ENCODE peak calls at places on chromosomes 13 and 19, in four cellular contexts. One of them, this sample, is unnamed.

GRCh38 chr19:18520848-18521691 is 800 bp downstream of the ELL start:
- DNase-seq in heart left ventricle: peak
- DNase-seq in adipocyte: peak
- DNase-seq in lower lobe of right lung: no peak
- DNase-seq in this sample: no peak

GRCh38 chr19:53112286-53112685 is 9.1 kb upstream of the ZNF160 start:
- DNase-seq in adipocyte: no peak
- DNase-seq in heart left ventricle: no peak
- DNase-seq in lower lobe of right lung: no peak
- DNase-seq in this sample: no peak

GRCh38 chr13:59979589-59979988 is 184.1 kb downstream of the DIAPH3 start:
- DNase-seq in lower lobe of right lung: no peak
- DNase-seq in adipocyte: no peak
- DNase-seq in heart left ventricle: no peak
- DNase-seq in this sample: no peak

GRCh38 chr13:30034448-30034795 is 184.0 kb upstream of the UBL3 start:
- DNase-seq in adipocyte: no peak
- DNase-seq in heart left ventricle: no peak
- DNase-seq in lower lobe of right lung: no peak
- DNase-seq in this sample: peak

GRCh38 chr19:13849991-13850909 is 26.7 kb upstream of the NANOS3 start:
- DNase-seq in lower lobe of right lung: peak
- DNase-seq in heart left ventricle: peak
- DNase-seq in adipocyte: peak
- DNase-seq in this sample: peak

GRCh38 chr13:28313579-28313978 is 175.2 kb downstream of the PAN3 start:
- DNase-seq in lower lobe of right lung: no peak
- DNase-seq in adipocyte: peak
- DNase-seq in heart left ventricle: no peak
- DNase-seq in this sample: peak

GRCh38 chr19:16654151-16654550 is 5.8 kb downstream of the SMIM7 start:
- DNase-seq in adipocyte: no peak
- DNase-seq in lower lobe of right lung: no peak
- DNase-seq in heart left ventricle: no peak
- DNase-seq in this sample: no peak

GRCh38 chr13:95193509-95194230 is 107.6 kb downstream of the ABCC4 start:
- DNase-seq in lower lobe of right lung: no peak
- DNase-seq in heart left ventricle: no peak
- DNase-seq in adipocyte: no peak
- DNase-seq in this sample: no peak

GRCh38 chr13:94121686-94122085 is 357.8 kb downstream of the DCT start:
- DNase-seq in lower lobe of right lung: no peak
- DNase-seq in heart left ventricle: no peak
- DNase-seq in adipocyte: peak
- DNase-seq in this sample: peak

GRCh38 chr13:52158629-52159158 is 703 bp downstream of the NEK3 start:
- DNase-seq in adipocyte: peak
- DNase-seq in heart left ventricle: peak
- DNase-seq in lower lobe of right lung: peak
- DNase-seq in this sample: peak

GRCh38 chr13:79998386-79998785 is 342.5 kb downstream of the SPRY2 start:
- DNase-seq in heart left ventricle: no peak
- DNase-seq in lower lobe of right lung: no peak
- DNase-seq in adipocyte: no peak
- DNase-seq in this sample: no peak

GRCh38 chr19:5119297-5119998 is 150.5 kb downstream of the KDM4B start:
- DNase-seq in adipocyte: no peak
- DNase-seq in lower lobe of right lung: no peak
- DNase-seq in heart left ventricle: no peak
- DNase-seq in this sample: no peak

GRCh38 chr19:872266-872951 is 12.9 kb downstream of the CFD start:
- DNase-seq in heart left ventricle: no peak
- DNase-seq in lower lobe of right lung: peak
- DNase-seq in adipocyte: peak
- DNase-seq in this sample: peak

DNA sequence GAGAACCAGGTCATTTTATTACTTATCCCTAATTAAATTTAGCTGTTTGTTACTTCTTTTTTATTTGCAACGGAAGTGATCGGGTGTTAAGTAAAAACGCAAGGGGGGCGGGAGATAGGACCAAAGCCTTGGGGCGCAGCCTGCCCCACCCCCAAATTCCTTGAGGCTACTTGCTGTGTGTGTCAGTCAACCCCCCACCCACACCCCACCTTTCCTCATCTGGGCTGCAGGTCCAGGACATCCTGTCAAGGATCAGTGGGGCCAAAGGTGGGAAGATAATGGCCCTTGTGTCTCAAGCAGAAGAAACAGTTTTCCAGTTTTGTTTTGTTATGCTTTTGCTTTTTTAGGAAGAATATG is 1.2 kb upstream of the FOXO1 start:
- DNase-seq in lower lobe of right lung: no peak
- DNase-seq in adipocyte: no peak
- DNase-seq in heart left ventricle: peak
- DNase-seq in this sample: no peak
- H3K4me3 ChIP-seq in lower lobe of right lung: peak
- H3K4me3 ChIP-seq in adipocyte: peak
- H3K4me3 ChIP-seq in heart left ventricle: peak
- H3K4me3 ChIP-seq in this sample: peak

GRCh38 chr13:101416181-101417042 is at the start of gene NALCN:
- DNase-seq in adipocyte: peak
- DNase-seq in heart left ventricle: peak
- DNase-seq in lower lobe of right lung: peak
- DNase-seq in this sample: peak
- H3K4me3 ChIP-seq in adipocyte: peak
- H3K4me3 ChIP-seq in heart left ventricle: peak
- H3K4me3 ChIP-seq in lower lobe of right lung: peak
- H3K4me3 ChIP-seq in this sample: peak

DNA sequence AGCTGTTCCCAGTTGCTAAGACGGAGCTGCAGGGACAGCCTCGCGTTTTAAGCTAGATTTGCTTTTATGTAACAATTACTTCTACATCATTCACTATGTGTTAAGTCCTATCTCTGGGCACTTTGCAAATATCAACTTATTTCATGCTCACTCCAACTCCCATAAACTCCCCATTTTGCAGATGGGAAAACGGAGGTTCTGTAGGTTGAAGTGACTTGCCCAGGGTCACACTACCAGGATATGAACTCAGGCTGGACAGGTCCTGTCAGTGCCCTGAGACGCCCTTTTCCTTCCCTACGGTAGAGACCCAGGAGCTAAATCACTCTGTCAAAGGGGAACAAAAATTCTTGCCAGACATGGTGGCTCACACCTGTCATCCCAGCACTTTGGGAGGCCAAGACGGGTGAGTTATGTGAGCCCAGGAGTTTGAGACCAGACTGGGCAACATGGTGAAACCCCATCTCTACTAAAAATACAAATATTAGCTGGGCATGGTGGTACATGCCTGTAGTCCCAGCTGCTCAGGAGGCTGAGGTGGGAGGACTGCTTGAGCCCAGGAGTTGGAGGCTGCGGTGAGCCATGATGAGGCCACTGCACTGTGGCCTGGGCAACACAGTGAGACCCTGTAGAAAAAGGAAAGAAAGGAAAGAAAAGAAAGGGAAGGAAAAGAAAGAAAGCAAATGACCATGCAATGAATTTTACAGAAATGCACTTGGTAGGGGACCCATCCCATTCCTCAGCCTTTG is 14.5 kb upstream of the NFIC start:
- DNase-seq in adipocyte: no peak
- DNase-seq in heart left ventricle: no peak
- DNase-seq in lower lobe of right lung: no peak
- DNase-seq in this sample: no peak
- H3K4me3 ChIP-seq in adipocyte: no peak
- H3K4me3 ChIP-seq in heart left ventricle: no peak
- H3K4me3 ChIP-seq in lower lobe of right lung: no peak
- H3K4me3 ChIP-seq in this sample: no peak

GRCh38 chr13:107006646-107007045 is 438.7 kb upstream of the ARGLU1 start:
- DNase-seq in lower lobe of right lung: no peak
- DNase-seq in adipocyte: peak
- DNase-seq in heart left ventricle: no peak
- DNase-seq in this sample: no peak

GRCh38 chr13:107003911-107004310 is 436.0 kb upstream of the ARGLU1 start:
- DNase-seq in adipocyte: no peak
- DNase-seq in lower lobe of right lung: no peak
- DNase-seq in heart left ventricle: no peak
- DNase-seq in this sample: no peak

GRCh38 chr13:107005577-107005976 is 437.6 kb upstream of the ARGLU1 start:
- DNase-seq in adipocyte: no peak
- DNase-seq in heart left ventricle: no peak
- DNase-seq in lower lobe of right lung: no peak
- DNase-seq in this sample: no peak
- H3K4me3 ChIP-seq in adipocyte: no peak
- H3K4me3 ChIP-seq in heart left ventricle: no peak
- H3K4me3 ChIP-seq in lower lobe of right lung: no peak
- H3K4me3 ChIP-seq in this sample: no peak

This sample was measured in fibroblast of pulmonary artery.